ENCODE peak calls at places on chromosomes 2 and 18, in four cellular contexts. L, O, M and K are unnamed samples.

GRCh38 chr2:217593732-217594131 is 409.1 kb downstream of the TNS1 start:
- DNase-seq in L (no peak), M (no peak), O (no peak), K (no peak)

GRCh38 chr18:24064701-24065100 is 50.1 kb downstream of the TTC39C start:
- DNase-seq in M (no peak), L (no peak), O (no peak), K (no peak)

GRCh38 chr2:1581965-1582625 is 162.2 kb downstream of the PXDN start:
- DNase-seq in L (peak; percentile 7), O (no peak), M (no peak), K (no peak)

GRCh38 chr2:233542507-233542906 is 24.1 kb downstream of the USP40 start:
- DNase-seq in O (peak; percentile 84), L (no peak), M (no peak), K (no peak)

GRCh38 chr18:75857558-75857957 is 430.1 kb upstream of the SMIM21 start:
- DNase-seq in L (no peak), O (no peak), M (no peak), K (no peak)

GRCh38 chr2:102101844-102102635 is 40.5 kb upstream of the IL1R1 start:
- DNase-seq in M (no peak), O (no peak), L (no peak), K (no peak)

GRCh38 chr2:7868836-7869235 is 813.0 kb upstream of the ID2 start:
- DNase-seq in L (no peak), O (no peak), M (no peak), K (no peak)

GRCh38 chr2:237341872-237342271 is 72.1 kb downstream of the COL6A3 start:
- DNase-seq in M (no peak), L (no peak), O (no peak), K (no peak)

GRCh38 chr2:213021971-213022899 is 129.2 kb downstream of the IKZF2 start:
- DNase-seq in O (no peak), L (no peak), M (no peak), K (no peak)

GRCh38 chr2:164054651-164055050 is 318.8 kb upstream of the FIGN start:
- DNase-seq in O (no peak), M (no peak), L (no peak), K (no peak)

GRCh38 chr2:45173513-45173912 is 164.3 kb upstream of the SIX2 start:
- DNase-seq in M (no peak), O (peak; percentile 86), L (no peak), K (no peak)

GRCh38 chr2:188495990-188496431 is 204.3 kb downstream of the GULP1 start:
- DNase-seq in O (no peak), M (no peak), L (no peak), K (no peak)

GRCh38 chr2:8796878-8797550 is 40.4 kb downstream of the KIDINS220 start:
- DNase-seq in L (no peak), O (no peak), M (no peak), K (no peak)

GRCh38 chr2:177283871-177284270 is 19.3 kb upstream of the NFE2L2 start:
- DNase-seq in L (no peak), M (no peak), O (no peak), K (no peak)

GRCh38 chr2:72917138-72917874 is at the start of gene EMX1:
- DNase-seq in O (no peak), M (peak; percentile 84), L (no peak), K (no peak)

DNA sequence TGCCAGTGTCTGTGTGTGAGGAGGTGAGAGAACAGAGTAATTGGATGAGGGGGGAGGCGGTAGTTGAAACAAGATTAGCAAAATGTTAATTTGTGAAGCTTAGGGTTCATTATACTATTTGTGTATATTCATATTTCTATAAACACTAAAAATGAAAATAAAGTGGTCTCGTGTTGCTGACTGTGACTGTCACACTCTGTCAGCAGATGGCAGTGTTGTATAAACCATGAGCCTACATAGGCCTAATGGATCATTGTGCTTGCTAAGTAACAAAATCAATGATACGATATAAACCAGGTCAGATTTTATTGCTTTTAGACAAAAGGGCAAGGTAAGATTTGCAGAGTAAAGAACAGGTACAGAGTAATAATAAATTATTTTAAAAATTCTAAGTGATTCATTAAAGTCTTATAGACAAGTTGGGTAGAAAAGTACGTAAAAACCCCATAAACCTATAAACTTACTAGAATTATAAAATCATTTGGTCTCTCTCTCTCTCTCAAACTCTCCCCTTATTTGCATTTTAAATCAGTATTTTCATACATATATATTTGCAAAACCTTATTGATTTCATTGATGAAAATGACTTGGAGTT is 182.7 kb downstream of the RPIA start:
- DNase-seq in L (no peak), O (no peak), M (peak; percentile 39), K (peak; percentile 35)
- H3K4me3 ChIP-seq in L (no peak overlapping the region), O (no peak overlapping the region), M (no peak overlapping the region), K (no peak overlapping the region)

DNA sequence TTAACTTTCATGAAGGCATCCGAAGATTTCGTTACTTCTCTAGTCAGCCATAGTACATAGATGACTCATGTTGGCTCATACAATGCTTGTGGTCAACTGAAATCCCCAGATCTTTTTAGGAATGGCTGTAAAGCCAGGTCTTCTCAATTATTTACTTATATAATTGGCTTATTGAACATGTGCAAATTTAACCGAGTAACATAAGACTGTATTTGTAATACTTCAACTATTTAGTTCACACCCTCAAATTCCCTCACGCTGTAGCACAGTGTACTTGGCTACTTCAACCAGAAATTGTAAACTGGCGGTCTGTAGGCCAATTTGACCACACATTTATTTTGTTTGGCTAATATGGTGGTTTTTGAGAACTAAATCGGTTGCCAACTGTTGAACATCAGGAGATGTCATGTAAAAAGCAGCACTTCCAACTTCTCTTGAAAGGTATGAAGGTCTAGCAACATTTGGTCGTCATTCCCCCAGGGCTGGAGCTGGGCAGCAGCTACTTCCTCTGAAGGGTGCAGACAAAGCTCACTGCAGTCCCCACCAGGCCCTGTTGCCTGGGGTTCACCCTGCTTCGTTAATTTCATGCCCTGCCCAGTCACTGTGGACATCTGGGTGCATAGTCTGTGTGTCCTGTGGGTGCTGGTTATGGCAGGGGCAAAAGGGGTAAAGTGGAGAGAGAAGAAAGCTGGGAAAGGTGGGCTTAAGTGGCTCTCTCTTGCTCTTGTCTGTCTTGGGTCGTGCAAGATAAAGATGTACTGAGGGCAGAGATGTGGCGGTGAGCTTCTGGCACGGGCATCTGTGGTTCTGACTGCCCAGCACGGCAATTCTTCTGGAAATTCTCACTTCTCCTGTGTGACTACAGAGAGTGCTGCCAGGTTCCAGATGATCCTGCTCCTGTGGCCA is 3.2 kb upstream of the SH3RF3 start:
- DNase-seq in L (no peak), M (no peak), O (peak; percentile 90), K (no peak)
- H3K4me3 ChIP-seq in L (no peak overlapping the region), M (no peak overlapping the region), O (no peak overlapping the region), K (no peak overlapping the region)

DNA sequence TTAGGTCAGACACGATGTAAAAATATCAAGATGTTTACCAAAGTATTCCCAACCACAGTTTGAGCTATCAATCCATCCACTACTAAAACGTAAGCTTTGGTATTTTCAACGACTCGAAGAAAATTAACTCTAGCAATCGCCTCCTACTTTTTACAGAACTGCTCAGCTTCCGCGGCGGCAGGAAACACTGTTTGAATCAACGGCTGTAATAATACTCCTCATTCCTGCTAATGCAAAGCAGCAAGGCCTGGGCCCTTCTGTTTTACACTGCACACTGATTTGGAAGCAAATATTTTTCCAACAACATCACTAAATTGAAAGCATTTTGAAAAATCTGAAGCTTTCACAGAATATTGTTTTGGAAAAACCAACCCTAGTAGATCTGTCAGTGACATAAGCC is 261.2 kb downstream of the TXNL1 start:
- DNase-seq in M (no peak), L (no peak), O (no peak), K (no peak)
- H3K4me3 ChIP-seq in M (no peak overlapping the region), L (no peak overlapping the region), O (no peak overlapping the region), K (no peak overlapping the region)

DNA sequence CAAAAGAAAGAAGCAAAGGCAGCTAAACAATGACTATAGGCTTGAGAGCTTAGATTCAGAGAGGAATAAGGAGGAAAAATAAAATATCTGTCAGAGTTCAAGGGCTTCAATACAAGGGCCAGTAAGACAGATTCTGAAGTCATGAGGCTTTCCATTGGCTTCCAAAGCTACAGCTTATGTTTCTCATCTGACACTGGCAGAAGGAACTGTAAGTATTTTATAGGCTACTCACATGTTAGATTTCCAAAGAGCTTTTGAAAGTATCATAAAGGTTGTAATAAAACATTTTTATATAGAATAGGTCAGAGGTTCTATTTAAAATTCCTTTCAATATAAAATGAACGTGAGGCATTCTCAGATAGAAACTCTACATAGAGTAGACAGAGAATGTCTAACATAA is 746.6 kb upstream of the NXPH2 start:
- DNase-seq in M (no peak), L (no peak), O (no peak), K (no peak)
- H3K4me3 ChIP-seq in M (no peak overlapping the region), L (no peak overlapping the region), O (no peak overlapping the region), K (no peak overlapping the region)

DNA sequence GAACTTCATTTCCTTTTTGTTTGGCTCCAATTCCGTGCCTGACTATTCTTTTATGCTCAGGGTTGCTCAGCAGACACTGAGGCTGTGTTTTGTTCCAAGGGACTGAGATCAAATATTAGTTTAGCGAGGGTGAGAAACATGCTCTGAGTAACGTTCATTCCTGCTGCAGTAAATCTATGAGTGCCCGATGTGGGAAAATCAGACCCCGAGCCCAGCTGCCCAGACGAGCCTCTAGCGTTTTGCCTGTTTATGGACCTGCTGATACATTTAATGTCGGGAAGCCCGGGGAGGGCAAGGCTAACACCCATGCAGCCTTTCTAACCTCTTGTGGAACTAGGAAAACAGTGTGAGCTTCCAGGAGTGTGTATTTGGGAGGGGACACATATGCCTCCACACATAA is 119.2 kb downstream of the VAPA start:
- DNase-seq in L (no peak), M (no peak), O (no peak), K (no peak)
- H3K4me3 ChIP-seq in L (peak overlapping the region; percentile 29), M (no peak overlapping the region), O (no peak overlapping the region), K (no peak overlapping the region)

GRCh38 chr2:25447018-25447417 is 105.3 kb upstream of the DNMT3A start:
- DNase-seq in O (no peak), L (no peak), M (no peak), K (no peak)
- H3K4me3 ChIP-seq in O (no peak overlapping the region), L (no peak overlapping the region), M (no peak overlapping the region), K (no peak overlapping the region)

GRCh38 chr2:240688563-240688919 is 3.1 kb upstream of the AQP12A start:
- DNase-seq in L (no peak), O (no peak), M (no peak), K (no peak)

GRCh38 chr2:240687741-240688562 is 3.7 kb upstream of the AQP12A start:
- DNase-seq in L (no peak), M (no peak), O (no peak), K (no peak)

GRCh38 chr2:240686460-240686859 is 3.8 kb upstream of the AQP12B start:
- DNase-seq in O (no peak), M (no peak), L (no peak), K (no peak)

GRCh38 chr2:240687045-240687740 is 4.5 kb upstream of the AQP12A start:
- DNase-seq in M (no peak), L (no peak), O (no peak), K (no peak)

DNA sequence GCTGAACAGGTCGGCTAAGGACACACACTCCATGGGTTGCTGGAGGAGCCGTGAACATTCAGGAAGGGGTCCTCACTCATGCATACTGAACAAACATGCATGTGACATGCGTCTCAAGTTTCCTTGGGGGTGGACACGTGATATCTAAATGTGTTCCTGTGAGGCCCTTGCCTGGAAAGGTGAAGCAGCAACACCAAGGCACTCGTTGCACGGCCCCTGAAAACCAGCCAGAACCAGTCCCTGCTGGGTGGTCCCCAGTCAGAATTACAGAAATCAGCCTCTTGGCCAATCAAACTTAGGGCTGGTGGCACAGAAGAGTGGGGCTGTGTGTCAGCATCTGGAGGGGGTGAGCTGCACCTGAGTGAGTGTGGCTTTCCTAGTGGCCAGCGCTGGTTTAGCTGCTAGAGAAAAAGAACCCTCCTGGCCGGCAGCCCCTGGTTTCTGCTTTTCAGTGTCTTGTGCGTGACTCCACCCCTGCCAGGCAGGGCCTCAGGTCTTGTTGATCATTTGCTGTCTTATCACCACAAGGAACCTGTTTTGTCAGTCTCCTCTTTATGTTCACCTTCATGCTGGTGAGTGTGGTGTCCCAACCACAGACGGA is 3.2 kb upstream of the AQP12B start:
- DNase-seq in L (no peak), O (no peak), M (peak; percentile 68), K (no peak)
- H3K4me3 ChIP-seq in L (no peak overlapping the region), O (no peak overlapping the region), M (no peak overlapping the region), K (no peak overlapping the region)